ENCODE peak calls at places on chromosomes 1 and 21, in five cellular contexts. Q, H, X, C and L are unnamed samples.

GRCh38 chr1:7491089-7491817 is 279.8 kb upstream of the VAMP3 start:
- DNase-seq in Q (no peak), H (no peak), X (no peak), C (peak), L (peak)

GRCh38 chr1:25117233-25117823 is 115.0 kb downstream of the SYF2 start:
- DNase-seq in Q (no peak), X (peak), C (no peak), H (no peak), L (no peak)

GRCh38 chr1:230379928-230380327 is 46.2 kb downstream of the PGBD5 start:
- DNase-seq in X (no peak), C (no peak), Q (no peak), H (no peak), L (peak)

GRCh38 chr1:160128636-160129035 is 13.1 kb downstream of the ATP1A2 start:
- DNase-seq in C (no peak), Q (no peak), X (no peak), H (no peak), L (no peak)

GRCh38 chr21:43937051-43937832 is 72.2 kb downstream of the AGPAT3 start:
- DNase-seq in X (no peak), H (no peak), C (no peak), Q (no peak), L (no peak)

GRCh38 chr1:179601093-179601492 is 9.5 kb downstream of the TDRD5 start:
- DNase-seq in Q (no peak), H (no peak), C (no peak), X (no peak), L (no peak)

GRCh38 chr1:54287176-54287650 is 87.2 kb downstream of the MRPL37 start:
- DNase-seq in C (peak), H (peak), X (peak), Q (no peak), L (peak)

GRCh38 chr1:64975127-64975526 is 8.8 kb upstream of the JAK1 start:
- DNase-seq in H (no peak), X (no peak), C (no peak), Q (no peak), L (peak)

GRCh38 chr1:172089768-172090510 is 248.6 kb downstream of the DNM3 start:
- DNase-seq in Q (no peak), X (peak), C (peak), H (peak), L (peak)

GRCh38 chr1:181482521-181483083 is 715 bp upstream of the CACNA1E start:
- DNase-seq in X (no peak), H (no peak), Q (no peak), C (peak), L (no peak)

GRCh38 chr1:113210248-113210647 is 137.2 kb downstream of the LRIG2 start:
- DNase-seq in H (no peak), X (no peak), C (no peak), Q (no peak), L (no peak)

GRCh38 chr21:20662523-20662922 is 335.7 kb upstream of the NCAM2 start:
- DNase-seq in H (no peak), C (no peak), X (no peak), Q (no peak), L (peak)

GRCh38 chr1:4650486-4650885 is 3.9 kb upstream of the AJAP1 start:
- DNase-seq in C (peak), Q (no peak), H (no peak), X (no peak), L (no peak)